ENCODE peak calls at places on chromosomes 1 and 21, in five cellular contexts. X, P, E, U and K are unnamed samples.

GRCh38 chr21:30436986-30437385 is 3.1 kb upstream of the KRTAP15-1 start:
- DNase-seq in X (no peak), U (no peak), P (no peak), E (no peak), K (no peak)

GRCh38 chr1:35924838-35925237 is 6.1 kb upstream of the AGO3 start:
- DNase-seq in X (no peak), U (no peak), P (no peak), E (no peak), K (no peak)

GRCh38 chr1:106721779-106722178 is 334.7 kb upstream of the PRMT6 start:
- DNase-seq in X (no peak), U (no peak), E (no peak), P (no peak), K (no peak)

GRCh38 chr1:63087966-63088365 is 234.4 kb upstream of the FOXD3 start:
- DNase-seq in E (no peak), U (no peak), X (no peak), P (no peak), K (no peak)

GRCh38 chr1:244791061-244791460 is 44.4 kb upstream of the COX20 start:
- DNase-seq in P (no peak), U (no peak), E (no peak), X (no peak), K (no peak)

GRCh38 chr21:46269466-46269865 is 15.9 kb downstream of the MCM3AP start:
- DNase-seq in P (no peak), X (no peak), U (no peak), E (no peak), K (no peak)

GRCh38 chr1:186899577-186899976 is 70.8 kb downstream of the PLA2G4A start:
- DNase-seq in U (no peak), E (no peak), X (peak), P (no peak), K (no peak)

GRCh38 chr1:56780832-56781231 is 38.4 kb downstream of the FYB2 start:
- DNase-seq in U (no peak), P (no peak), X (no peak), E (no peak), K (no peak)

GRCh38 chr1:42744030-42744413 is 4.0 kb upstream of the CLDN19 start:
- DNase-seq in P (peak), U (no peak), E (no peak), X (no peak), K (no peak)

GRCh38 chr1:110309768-110310167 is 29.4 kb upstream of the RBM15 start:
- DNase-seq in U (no peak), X (no peak), P (no peak), E (no peak), K (peak)

GRCh38 chr1:226919995-226920394 is 20.1 kb upstream of the COQ8A start:
- DNase-seq in E (no peak), P (no peak), X (no peak), U (no peak), K (no peak)

GRCh38 chr1:58890091-58890490 is 106.2 kb upstream of the JUN start:
- DNase-seq in P (no peak), U (no peak), E (no peak), X (no peak), K (no peak)

GRCh38 chr1:175757381-175758015 is 14.1 kb upstream of the TNR start:
- DNase-seq in U (peak), P (peak), X (peak), E (peak), K (peak)

GRCh38 chr1:63024132-63024531 is 240.2 kb downstream of the ATG4C start:
- DNase-seq in E (no peak), U (no peak), X (no peak), P (no peak), K (no peak)

GRCh38 chr1:32716312-32717126 is 13.9 kb upstream of the SYNC start:
- DNase-seq in X (peak), P (peak), E (peak), U (peak), K (no peak)

GRCh38 chr1:221431068-221431651 is 310.7 kb downstream of the DUSP10 start:
- DNase-seq in U (no peak), P (no peak), X (no peak), E (no peak), K (peak)

GRCh38 chr21:45575304-45575992 is 33.2 kb upstream of the SLC19A1 start:
- DNase-seq in E (peak), P (peak), X (no peak), U (no peak), K (no peak)

GRCh38 chr1:58586296-58586695 is 9.2 kb upstream of the TACSTD2 start:
- DNase-seq in E (no peak), X (no peak), U (no peak), P (no peak), K (no peak)

GRCh38 chr1:193458628-193459027 is 272.2 kb upstream of the B3GALT2 start:
- DNase-seq in E (no peak), P (no peak), X (no peak), U (no peak), K (no peak)

GRCh38 chr1:48697066-48697707 is 79.5 kb downstream of the BEND5 start:
- DNase-seq in U (no peak), X (peak), E (no peak), P (peak), K (peak)

GRCh38 chr1:204366759-204367158 is 7.0 kb upstream of the PLEKHA6 start:
- DNase-seq in U (no peak), X (no peak), P (no peak), E (no peak), K (no peak)

GRCh38 chr1:221903594-221903993 is 161.7 kb upstream of the DUSP10 start:
- DNase-seq in P (no peak), X (no peak), U (no peak), E (no peak), K (no peak)

GRCh38 chr1:233020441-233020840 is 70.0 kb downstream of the NTPCR start:
- DNase-seq in U (no peak), X (no peak), E (no peak), P (no peak), K (no peak)

GRCh38 chr1:224338150-224338838 is 8.3 kb upstream of the NVL start:
- DNase-seq in U (no peak), E (no peak), P (no peak), X (no peak), K (no peak)

GRCh38 chr1:47161298-47162040 is 24.2 kb downstream of the CYP4A22 start:
- DNase-seq in P (no peak), E (no peak), U (no peak), X (no peak), K (no peak)